ENCODE peak calls at places on chromosomes 6 and 20, in nine cellular contexts. B is body of pancreas, X is transverse colon, A is ovary, Z is testis, S is A549, L is stomach, V is tibial nerve, G is HCT116. N is an unnamed sample.

GRCh38 chr6:158023597-158023939 is 41.9 kb downstream of the SYNJ2 start:
- DNase-seq in B (no peak), L (no peak), S (no peak), X (no peak), Z (no peak), G (no peak), V (no peak), A (no peak), N (no peak)

GRCh38 chr6:157520117-157520406 is 139.1 kb downstream of the ZDHHC14 start:
- DNase-seq in B (no peak), V (no peak), S (no peak), G (no peak), X (no peak), L (no peak), Z (no peak), A (no peak), N (no peak)

GRCh38 chr6:92161953-92162352 is 1257.4 kb downstream of the EPHA7 start:
- DNase-seq in A (no peak), S (no peak), X (no peak), Z (no peak), L (no peak), B (no peak), V (no peak), G (no peak), N (no peak)

GRCh38 chr20:24746351-24746685 is 202.8 kb upstream of the CST7 start:
- DNase-seq in V (no peak), A (no peak), Z (no peak), S (peak; percentile 76), L (peak; percentile 75), G (peak; percentile 48), X (peak; percentile 85), B (peak; percentile 66), N (no peak)

GRCh38 chr20:38109657-38110524 is 55.2 kb downstream of the TGM2 start:
- DNase-seq in A (peak; percentile 52), Z (no peak), G (no peak), B (peak; percentile 47), S (peak; percentile 77), L (no peak), X (peak; percentile 51), V (no peak), N (peak; percentile 87)

GRCh38 chr6:33312361-33313104 is 1.3 kb downstream of the TAPBP start:
- DNase-seq in G (peak; percentile 59), S (peak; percentile 85), V (peak; percentile 61), Z (peak; percentile 95), X (peak; percentile 89), L (peak; percentile 78), A (peak; percentile 78), B (peak; percentile 88), N (peak; percentile 66)

GRCh38 chr6:161218222-161218621 is 55.6 kb downstream of the AGPAT4 start:
- DNase-seq in L (no peak), B (no peak), S (no peak), A (no peak), X (no peak), V (no peak), G (no peak), Z (no peak), N (no peak)

GRCh38 chr6:21441386-21441785 is 152.2 kb upstream of the SOX4 start:
- DNase-seq in V (no peak), A (no peak), S (no peak), L (no peak), G (no peak), X (no peak), B (no peak), Z (no peak), N (no peak)

GRCh38 chr20:1810926-1811620 is 84.1 kb upstream of the SIRPA start:
- DNase-seq in S (no peak), V (no peak), X (no peak), Z (no peak), A (no peak), G (no peak), L (no peak), B (no peak), N (no peak)

GRCh38 chr6:15888798-15889772 is 226.3 kb upstream of the DTNBP1 start:
- DNase-seq in X (no peak), A (no peak), G (no peak), V (no peak), B (no peak), Z (no peak), S (no peak), L (no peak), N (no peak)

GRCh38 chr6:15882915-15883314 is 220.1 kb upstream of the DTNBP1 start:
- DNase-seq in Z (no peak), L (no peak), B (no peak), V (no peak), X (no peak), G (no peak), A (peak; percentile 26), S (no peak), N (no peak)

GRCh38 chr6:15887491-15888461 is 224.9 kb upstream of the DTNBP1 start:
- DNase-seq in X (no peak), G (no peak), A (no peak), Z (no peak), B (no peak), V (no peak), S (no peak), L (no peak), N (no peak)

GRCh38 chr6:15882345-15882744 is 219.5 kb upstream of the DTNBP1 start:
- DNase-seq in G (no peak), V (no peak), A (no peak), Z (no peak), S (no peak), L (no peak), B (no peak), X (no peak), N (no peak)

DNA sequence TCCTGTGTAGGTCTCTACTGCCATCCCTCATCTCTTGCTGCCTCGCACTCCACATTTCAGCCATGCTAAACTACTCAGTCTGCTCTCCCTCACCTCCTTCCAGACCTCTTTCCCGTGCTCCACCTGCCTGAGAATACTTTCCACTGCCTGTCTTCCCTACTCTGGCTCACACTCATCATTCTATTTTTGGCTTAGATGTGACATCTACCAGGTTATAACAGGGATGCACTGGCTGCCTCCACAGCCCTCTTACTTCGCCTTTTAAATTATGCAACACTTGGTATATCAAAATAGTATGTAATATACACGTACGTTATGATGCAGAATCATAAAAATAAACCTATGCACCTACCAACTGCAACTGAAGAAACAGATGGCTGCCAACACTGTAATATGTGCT is 222.8 kb upstream of the DTNBP1 start:
- DNase-seq in B (no peak), X (no peak), Z (no peak), V (no peak), L (no peak), S (no peak), A (no peak), G (no peak), N (no peak)
- TF ChIP-seq POLR2A in B (no peak), X (no peak), Z (no peak), V (no peak), L (no peak), S (no peak), A (no peak), G (no peak), N (no peak)

DNA sequence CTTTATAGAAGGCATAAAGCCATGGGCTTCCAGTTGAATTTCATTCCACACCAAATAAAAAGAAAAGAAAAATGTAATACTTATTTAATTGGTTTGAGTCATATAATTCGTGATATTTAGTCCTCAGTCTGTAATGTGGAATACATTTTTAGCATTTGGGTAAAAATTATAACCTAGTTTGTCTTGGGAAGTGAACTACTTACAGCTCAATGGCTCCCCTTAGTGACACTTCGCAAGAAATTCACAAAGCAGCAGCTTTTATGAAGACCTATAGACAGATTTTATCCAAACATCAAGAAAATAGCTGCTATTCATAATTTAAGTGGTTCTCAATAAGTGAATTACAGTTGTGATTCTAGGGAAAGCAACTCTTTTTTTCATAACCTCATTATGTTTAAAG is 72.1 kb downstream of the RSPO3 start:
- DNase-seq in V (no peak), Z (no peak), A (no peak), B (no peak), X (no peak), S (peak; percentile 4), L (no peak), G (peak; percentile 34), N (no peak)
- TF ChIP-seq CTCF in V (no peak), Z (no peak), A (no peak), B (no peak), X (peak; percentile 25), S (peak; percentile 66), L (no peak), G (peak; percentile 33), N (peak; percentile 46)

GRCh38 chr6:28953039-28953872 is 29.5 kb upstream of the TRIM27 start:
- DNase-seq in A (peak; percentile 22), L (no peak), Z (no peak), X (peak; percentile 37), V (no peak), S (peak; percentile 57), B (peak; percentile 56), G (peak; percentile 36), N (no peak)
- TF ChIP-seq POLR2A in A (no peak), L (no peak), Z (no peak), X (no peak), V (no peak), S (no peak), B (no peak), G (no peak), N (no peak)

GRCh38 chr6:43376551-43376981 is 7.1 kb upstream of the ZNF318 start:
- DNase-seq in A (no peak), B (no peak), X (no peak), Z (no peak), G (no peak), S (no peak), L (no peak), V (no peak), N (no peak)

GRCh38 chr6:43383021-43383667 is 13.7 kb upstream of the ZNF318 start:
- DNase-seq in B (no peak), L (no peak), G (no peak), V (no peak), X (no peak), S (no peak), Z (no peak), A (no peak), N (no peak)

GRCh38 chr6:43377710-43378229 is 8.3 kb upstream of the ZNF318 start:
- DNase-seq in A (no peak), B (no peak), G (no peak), V (no peak), S (no peak), Z (no peak), X (no peak), L (no peak), N (no peak)

GRCh38 chr6:43375693-43376092 is 6.2 kb upstream of the ZNF318 start:
- DNase-seq in Z (no peak), B (no peak), V (no peak), A (no peak), S (no peak), X (no peak), L (no peak), G (no peak), N (no peak)

GRCh38 chr6:43378631-43379030 is 9.2 kb upstream of the ZNF318 start:
- DNase-seq in A (no peak), G (no peak), B (no peak), L (no peak), X (no peak), V (no peak), Z (no peak), S (no peak), N (no peak)
- TF ChIP-seq CTCF in A (no peak), G (no peak), B (no peak), L (no peak), X (no peak), V (no peak), Z (no peak), S (no peak), N (no peak)